ENCODE peak calls at places on chromosomes 16 and 17, in six cellular contexts. P is T-cell; A is mesendoderm; N is NCI-H1694 treated with DMSO at 0.1 percent for 48 hours; F is effector CD4-positive, alpha-beta T cell; S is neural progenitor cell. D is an unnamed sample.

GRCh38 chr16:53515259-53515658 is 12.2 kb upstream of the AKTIP start:
- DNase-seq in P (no peak), A (no peak), N (no peak), F (no peak), S (no peak), D (no peak)

GRCh38 chr16:12728471-12728870 is 75.2 kb downstream of the CPPED1 start:
- DNase-seq in P (no peak), A (peak), N (no peak), F (no peak), S (no peak), D (no peak)

GRCh38 chr17:9170822-9171221 is 149.5 kb downstream of the NTN1 start:
- DNase-seq in P (no peak), A (no peak), N (no peak), F (no peak), S (no peak), D (no peak)

GRCh38 chr16:1899641-1900451 is 18.4 kb downstream of the HS3ST6 start:
- DNase-seq in P (no peak), A (no peak), N (no peak), F (no peak), S (no peak), D (no peak)

GRCh38 chr16:87368029-87368765 is 15.4 kb downstream of the FBXO31 start:
- DNase-seq in P (no peak), A (no peak), N (no peak), F (no peak), S (no peak), D (no peak)

GRCh38 chr17:41664587-41665565 is 23.8 kb upstream of the EIF1 start:
- DNase-seq in P (no peak), A (no peak), N (no peak), F (no peak), S (no peak), D (no peak)

GRCh38 chr17:9839433-9839832 is 13.7 kb downstream of the GLP2R start:
- DNase-seq in P (no peak), A (peak), N (no peak), F (no peak), S (no peak), D (peak)

GRCh38 chr16:89721644-89722391 is 481 bp downstream of the ZNF276 start:
- DNase-seq in P (peak), A (peak), N (no peak), F (peak), S (peak), D (no peak)

GRCh38 chr16:57840833-57841232 is 38.5 kb upstream of the KIFC3 start:
- DNase-seq in P (no peak), A (no peak), N (no peak), F (no peak), S (no peak), D (no peak)

GRCh38 chr16:68378436-68379415 is 67.9 kb downstream of the PRMT7 start:
- DNase-seq in P (no peak), A (no peak), N (no peak), F (no peak), S (no peak), D (no peak)

GRCh38 chr17:66889480-66890230 is 54.7 kb downstream of the CACNG5 start:
- DNase-seq in P (no peak), A (no peak), N (no peak), F (no peak), S (no peak), D (no peak)

GRCh38 chr17:74419862-74420492 is 11.9 kb upstream of the GPRC5C start:
- DNase-seq in P (no peak), A (no peak), N (no peak), F (no peak), S (no peak), D (no peak)

GRCh38 chr17:20981046-20981920 is 61.5 kb downstream of the USP22 start:
- DNase-seq in P (no peak), A (no peak), N (no peak), F (no peak), S (no peak), D (no peak)

GRCh38 chr16:67928561-67929364 is 2.9 kb downstream of the CTRL start:
- DNase-seq in P (peak), A (peak), N (peak), F (peak), S (peak), D (peak)

GRCh38 chr17:53092072-53092471 is 730.7 kb upstream of the KIF2B start:
- DNase-seq in P (no peak), A (no peak), N (no peak), F (no peak), S (no peak), D (no peak)

GRCh38 chr16:28524544-28525179 is 14.1 kb downstream of the NUPR1 start:
- DNase-seq in P (no peak), A (no peak), N (no peak), F (no peak), S (no peak), D (no peak)

GRCh38 chr17:43556292-43556691 is 10.2 kb upstream of the ETV4 start:
- DNase-seq in P (no peak), A (no peak), N (no peak), F (no peak), S (no peak), D (no peak)

GRCh38 chr17:67280279-67280678 is 35.3 kb upstream of the HELZ start:
- DNase-seq in P (no peak), A (no peak), N (no peak), F (no peak), S (no peak), D (no peak)

GRCh38 chr16:67361038-67361437 is 32.3 kb downstream of the TPPP3 start:
- DNase-seq in P (no peak), A (no peak), N (no peak), F (no peak), S (no peak), D (no peak)

GRCh38 chr17:4407216-4407615 is 26.5 kb upstream of the SPNS3 start:
- DNase-seq in P (no peak), A (peak), N (no peak), F (no peak), S (no peak), D (no peak)

GRCh38 chr16:9847146-9847545 is 335.1 kb downstream of the GRIN2A start:
- DNase-seq in P (no peak), A (no peak), N (no peak), F (no peak), S (no peak), D (no peak)